ENCODE peak calls at places on chromosome 15, in six cellular contexts. S, M, Z, O, K and R are unnamed samples.

GRCh38 chr15:25739687-25740121 is 123.4 kb downstream of the ATP10A start:
- DNase-seq in M (no peak), O (no peak), S (peak), K (no peak), Z (peak), R (peak)

GRCh38 chr15:85620321-85621044 is 174.2 kb downstream of the KLHL25 start:
- DNase-seq in K (no peak), S (no peak), Z (no peak), O (no peak), M (no peak), R (no peak)

GRCh38 chr15:48560321-48561051 is 85.0 kb downstream of the FBN1 start:
- DNase-seq in Z (no peak), S (no peak), O (no peak), K (no peak), M (no peak), R (no peak)

GRCh38 chr15:50458301-50458700 is 34.1 kb downstream of the USP8 start:
- DNase-seq in Z (no peak), O (no peak), K (no peak), M (no peak), S (no peak), R (no peak)

GRCh38 chr15:80637747-80638146 is 57.4 kb upstream of the ABHD17C start:
- DNase-seq in M (no peak), Z (no peak), S (no peak), O (no peak), K (no peak), R (no peak)

GRCh38 chr15:84142888-84143337 is 92.7 kb upstream of the GOLGA6L4 start:
- DNase-seq in K (peak), S (peak), Z (peak), O (peak), M (peak), R (peak)

GRCh38 chr15:26864664-26865191 is 2.1 kb upstream of the GABRA5 start:
- DNase-seq in K (no peak), Z (no peak), S (peak), M (no peak), O (no peak), R (peak)

GRCh38 chr15:54559405-54560064 is 581.3 kb downstream of the UNC13C start:
- DNase-seq in S (no peak), M (no peak), K (peak), Z (no peak), O (no peak), R (peak)

GRCh38 chr15:98689431-98689861 is 41.1 kb downstream of the IGF1R start:
- DNase-seq in M (no peak), S (no peak), O (no peak), K (no peak), Z (no peak), R (peak)

GRCh38 chr15:71440479-71441071 is 325.3 kb downstream of the THSD4 start:
- DNase-seq in Z (no peak), M (peak), O (no peak), K (no peak), S (peak), R (no peak)

GRCh38 chr15:96768435-96768789 is 437.9 kb downstream of the NR2F2 start:
- DNase-seq in K (no peak), M (no peak), O (no peak), S (no peak), Z (no peak), R (no peak)

GRCh38 chr15:94293411-94294402 is 62.3 kb downstream of the MCTP2 start:
- DNase-seq in O (no peak), K (no peak), M (no peak), Z (no peak), S (no peak), R (no peak)

GRCh38 chr15:66356069-66356358 is 471 bp downstream of the TIPIN start:
- DNase-seq in S (no peak), K (no peak), M (no peak), Z (no peak), O (no peak), R (no peak)

GRCh38 chr15:46636220-46636619 is 1001.4 kb downstream of the SQOR start:
- DNase-seq in S (peak), Z (no peak), K (no peak), M (no peak), O (no peak), R (no peak)

GRCh38 chr15:67050062-67050461 is 15.3 kb upstream of the SMAD3 start:
- DNase-seq in K (no peak), Z (no peak), M (no peak), S (no peak), O (no peak), R (no peak)

GRCh38 chr15:87863152-87863551 is 393.4 kb downstream of the NTRK3 start:
- DNase-seq in O (no peak), S (peak), K (no peak), Z (no peak), M (no peak), R (no peak)

GRCh38 chr15:66389098-66389858 is 2.6 kb downstream of the MAP2K1 start:
- DNase-seq in Z (peak), M (no peak), K (no peak), S (no peak), O (no peak), R (no peak)

GRCh38 chr15:40493089-40493840 is 22.5 kb downstream of the CHST14 start:
- DNase-seq in M (no peak), S (no peak), Z (peak), K (no peak), O (peak), R (no peak)

GRCh38 chr15:82183121-82184031 is 79.2 kb downstream of the EFL1 start:
- DNase-seq in K (no peak), Z (no peak), O (no peak), S (no peak), M (no peak), R (no peak)

GRCh38 chr15:30878515-30878914 is 25.2 kb upstream of the FAN1 start:
- DNase-seq in Z (no peak), K (no peak), S (no peak), M (no peak), O (no peak), R (no peak)

GRCh38 chr15:75454471-75455418 is 3.3 kb upstream of the SIN3A start:
- DNase-seq in M (peak), K (peak), S (peak), O (peak), Z (peak), R (peak)

GRCh38 chr15:74383695-74384565 is 16.5 kb upstream of the CYP11A1 start:
- DNase-seq in S (no peak), M (peak), Z (peak), O (peak), K (no peak), R (no peak)

GRCh38 chr15:43977072-43977884 is 150.5 kb downstream of the WDR76 start:
- DNase-seq in K (no peak), Z (peak), M (peak), S (no peak), O (no peak), R (no peak)

GRCh38 chr15:22231603-22232002 is 151.3 kb downstream of the OR4M2 start:
- DNase-seq in M (no peak), S (no peak), O (no peak), K (no peak), Z (no peak), R (no peak)

GRCh38 chr15:33934896-33935295 is 33.4 kb upstream of the CHRM5 start:
- DNase-seq in O (no peak), S (no peak), Z (no peak), K (no peak), M (no peak), R (no peak)

GRCh38 chr15:40354408-40355171 is 3.4 kb upstream of the DISP2 start:
- DNase-seq in Z (no peak), K (no peak), M (no peak), S (peak), O (no peak), R (no peak)